ENCODE peak calls at places on chromosome 18, in seven cellular contexts. K, N, F, E, Z, C and A are unnamed samples.
A peak's percentile ranks its signal among the peaks of the same experiment; 100 is the strongest.

GRCh38 chr18:68840554-68841263 is 42.8 kb downstream of the CCDC102B start:
- DNase-seq in N (peak; percentile 23), C (no peak), F (peak; percentile 41), E (no peak), Z (no peak), K (peak; percentile 97), A (peak; percentile 58)

GRCh38 chr18:332007-332406 is 64.2 kb upstream of the THOC1 start:
- DNase-seq in N (no peak), Z (no peak), F (no peak), E (no peak), C (no peak), K (no peak), A (no peak)

GRCh38 chr18:43886341-43886740 is 609.1 kb upstream of the SYT4 start:
- DNase-seq in E (no peak), Z (no peak), N (no peak), K (no peak), F (no peak), C (no peak), A (no peak)

GRCh38 chr18:62984656-62985315 is 269.4 kb downstream of the PHLPP1 start:
- DNase-seq in N (no peak), C (no peak), F (no peak), E (no peak), K (no peak), Z (no peak), A (no peak)

GRCh38 chr18:33706391-33706790 is 128.4 kb downstream of the ASXL3 start:
- DNase-seq in E (no peak), C (no peak), K (peak; percentile 11), F (no peak), N (no peak), Z (no peak), A (no peak)

GRCh38 chr18:52409732-52410131 is 69.7 kb downstream of the DCC start:
- DNase-seq in C (no peak), E (no peak), F (peak; percentile 12), N (no peak), Z (peak; percentile 40), K (no peak), A (peak; percentile 25)

GRCh38 chr18:79206444-79206843 is 137.2 kb downstream of the ATP9B start:
- DNase-seq in F (no peak), E (no peak), Z (no peak), K (no peak), C (no peak), N (no peak), A (no peak)

GRCh38 chr18:44733069-44733753 is 52.5 kb downstream of the SETBP1 start:
- DNase-seq in N (no peak), E (no peak), F (no peak), Z (no peak), C (no peak), K (peak; percentile 86), A (peak; percentile 10)

GRCh38 chr18:47683774-47684173 is 246.7 kb downstream of the SMAD2 start:
- DNase-seq in F (no peak), Z (no peak), E (no peak), N (no peak), C (no peak), K (no peak), A (no peak)

DNA sequence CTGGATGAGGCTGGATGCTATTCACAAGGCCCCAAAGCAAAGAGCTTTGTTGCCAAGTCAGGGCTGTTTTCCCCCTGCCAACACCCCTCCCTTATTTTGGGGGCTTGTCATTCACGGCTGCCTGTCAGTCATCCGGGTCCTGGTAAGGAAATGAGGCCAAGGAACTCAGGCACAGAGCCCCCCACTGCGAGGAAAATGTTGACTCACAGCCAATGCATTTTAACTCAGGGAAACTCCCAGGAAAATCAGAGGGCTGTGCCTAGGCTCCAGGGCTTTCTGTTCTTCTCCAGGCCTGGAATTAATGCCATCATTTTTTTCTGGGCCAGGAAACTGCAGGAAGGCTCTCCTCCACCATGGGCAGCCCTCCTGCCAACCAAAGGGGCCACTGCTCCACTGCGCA is 241.1 kb downstream of the SMAD2 start:
- DNase-seq in F (no peak), E (peak; percentile 13), Z (no peak), K (no peak), N (no peak), C (no peak), A (no peak)
- TF ChIP-seq CEBPB in F (no peak), E (no peak), Z (no peak), K (no peak), N (no peak), C (no peak), A (no peak)

DNA sequence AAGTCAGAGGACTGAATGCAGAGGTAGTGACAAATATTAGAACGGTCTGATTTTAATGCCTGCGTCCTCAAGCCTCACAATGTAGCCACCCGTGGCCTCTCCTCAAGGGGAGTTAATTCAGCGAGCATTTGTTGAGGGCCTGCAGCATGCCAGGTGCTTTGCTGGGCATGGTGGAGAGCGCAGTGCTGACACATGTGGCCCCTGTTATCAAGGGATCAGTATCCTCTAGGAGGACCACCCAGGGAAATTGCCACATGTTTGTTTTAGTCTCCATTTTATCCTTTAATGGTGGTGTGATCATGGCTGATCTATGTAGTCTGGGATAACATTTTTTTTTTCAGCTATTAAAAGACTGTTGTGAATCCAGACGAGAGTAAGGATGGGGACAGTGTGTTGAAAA is 19.2 kb downstream of the PMAIP1 start:
- DNase-seq in Z (no peak), C (no peak), F (no peak), N (no peak), E (no peak), K (no peak), A (no peak)
- H3K27ac ChIP-seq in Z (peak overlapping the region; percentile 74), C (peak overlapping the region; percentile 62), F (no peak overlapping the region), N (peak overlapping the region; percentile 90), E (no peak overlapping the region), K (no peak overlapping the region), A (peak overlapping the region; percentile 73)

GRCh38 chr18:22559414-22560282 is 141.9 kb upstream of the CTAGE1 start:
- DNase-seq in C (peak; percentile 72), K (peak; percentile 59), F (peak; percentile 35), E (no peak), N (no peak), Z (no peak), A (peak; percentile 50)
- TF ChIP-seq CEBPB in C (no peak), K (no peak), F (no peak), E (no peak), N (no peak), Z (no peak), A (no peak)

DNA sequence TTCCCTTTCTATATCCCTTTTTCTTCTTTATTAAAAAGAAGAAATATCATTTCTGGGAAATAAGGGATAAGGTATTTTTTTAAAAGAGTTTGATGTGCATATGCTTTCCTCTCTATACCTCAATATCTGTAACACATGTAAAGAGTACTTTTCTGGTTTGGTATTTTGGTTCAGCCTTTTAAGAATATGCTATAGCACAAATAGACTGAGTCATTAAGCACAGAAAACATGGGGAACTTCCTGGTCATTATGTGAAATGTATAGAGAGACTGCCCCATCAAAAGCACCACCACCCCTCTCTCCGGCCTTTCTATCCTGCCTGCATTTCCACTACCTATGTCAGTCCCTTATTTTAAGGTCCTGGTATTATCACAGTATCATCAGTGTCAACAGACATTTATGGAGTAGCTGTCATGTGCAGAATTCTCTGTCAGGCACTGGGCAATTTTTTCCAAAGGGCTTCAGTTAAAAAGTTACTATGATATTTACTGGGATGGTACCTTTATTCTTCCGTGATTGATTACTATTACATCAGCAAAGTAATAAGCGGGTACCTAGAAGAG is 88.4 kb downstream of the ALPK2 start:
- DNase-seq in E (no peak), Z (no peak), N (no peak), F (no peak), C (no peak), K (no peak), A (no peak)
- H3K27ac ChIP-seq in E (no peak overlapping the region), Z (peak overlapping the region; percentile 100), N (no peak overlapping the region), F (peak overlapping the region; percentile 62), C (no peak overlapping the region), K (no peak overlapping the region), A (peak overlapping the region; percentile 54)

GRCh38 chr18:48764452-48764851 is 186.3 kb downstream of the SMAD7 start:
- DNase-seq in K (no peak), F (no peak), C (no peak), Z (no peak), N (no peak), E (no peak), A (no peak)
- TF ChIP-seq CEBPB in K (no peak), F (no peak), C (no peak), Z (no peak), N (no peak), E (no peak), A (no peak)

DNA sequence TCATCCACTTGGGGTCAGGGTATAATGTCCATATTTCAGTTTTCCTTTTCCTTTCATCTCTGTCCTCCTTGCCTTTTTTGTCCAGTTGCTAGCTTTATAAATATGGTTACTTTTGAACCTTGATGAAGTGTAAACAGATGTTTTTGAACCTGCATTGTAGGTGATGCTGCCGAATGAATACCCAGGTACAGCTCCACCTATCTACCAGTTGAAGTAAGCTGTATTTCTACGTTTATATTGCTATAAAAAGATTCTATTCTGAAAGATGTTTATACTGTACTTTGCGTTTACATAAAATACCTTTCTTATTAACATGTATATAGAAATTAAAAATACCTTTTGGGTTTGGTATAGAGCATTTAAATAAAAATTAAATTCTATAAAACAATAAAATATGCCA is 2.2 kb downstream of the IMPACT start:
- DNase-seq in C (no peak), N (no peak), E (no peak), K (no peak), Z (no peak), F (no peak), A (no peak)
- H3K27ac ChIP-seq in C (no peak overlapping the region), N (no peak overlapping the region), E (no peak overlapping the region), K (no peak overlapping the region), Z (no peak overlapping the region), F (no peak overlapping the region), A (no peak overlapping the region)

GRCh38 chr18:5937795-5938194 is 42.5 kb upstream of the TMEM200C start:
- DNase-seq in C (no peak), F (no peak), E (no peak), Z (no peak), N (no peak), K (no peak), A (no peak)

GRCh38 chr18:5944448-5944847 is 49.1 kb upstream of the TMEM200C start:
- DNase-seq in C (no peak), F (no peak), Z (no peak), N (no peak), E (no peak), K (no peak), A (no peak)

GRCh38 chr18:5941869-5942268 is 46.5 kb upstream of the TMEM200C start:
- DNase-seq in E (no peak), K (no peak), C (no peak), Z (no peak), N (no peak), F (no peak), A (no peak)

GRCh38 chr18:5939801-5940667 is 44.7 kb upstream of the TMEM200C start:
- DNase-seq in E (no peak), K (no peak), C (no peak), N (no peak), F (no peak), Z (no peak), A (no peak)

DNA sequence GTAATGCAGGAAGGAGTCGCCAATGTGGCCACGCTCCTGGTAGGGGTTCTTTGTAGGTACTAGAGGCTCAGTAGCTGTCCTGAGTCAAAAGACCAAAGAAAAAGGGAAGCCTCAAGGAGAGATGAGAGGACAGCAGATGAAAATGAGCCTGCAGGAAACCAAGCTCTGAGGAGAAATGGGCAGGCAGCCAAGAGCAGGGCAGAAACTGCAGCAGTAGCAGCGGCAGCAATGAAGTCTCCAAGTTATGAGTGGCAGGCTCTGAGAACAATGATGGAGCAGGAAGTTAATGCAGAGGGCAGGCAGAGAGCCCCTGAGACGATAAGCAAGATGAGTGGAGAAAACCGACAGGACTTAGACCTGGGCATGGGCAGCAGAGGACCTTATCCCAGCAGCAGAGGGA is 48.2 kb upstream of the TMEM200C start:
- DNase-seq in Z (no peak), C (no peak), E (no peak), N (no peak), F (no peak), K (peak; percentile 25), A (no peak)
- TF ChIP-seq CEBPB in Z (no peak), C (no peak), E (no peak), N (no peak), F (no peak), K (no peak), A (no peak)